ENCODE peak calls at places on chromosomes 1 and 21, in six cellular contexts. E is H9, S is H1, L is IMR-90, V is mesendoderm, J is mesenchymal stem cell. B is an unnamed sample.

GRCh38 chr1:221760895-221761294 is 19.0 kb upstream of the DUSP10 start:
- DNase-seq in V (no peak), E (no peak), S (no peak), J (no peak), L (no peak), B (no peak)

GRCh38 chr21:38470762-38471161 is 27.5 kb downstream of the ERG start:
- DNase-seq in E (no peak), V (peak; percentile 29), S (no peak), J (no peak), L (no peak), B (no peak)

GRCh38 chr1:211724711-211725196 is 49.3 kb upstream of the NEK2 start:
- DNase-seq in E (no peak), V (no peak), J (no peak), S (no peak), L (no peak), B (peak; percentile 51)

GRCh38 chr1:17686258-17686657 is 68.9 kb upstream of the ACTL8 start:
- DNase-seq in J (no peak), V (no peak), L (no peak), E (no peak), S (no peak), B (no peak)

GRCh38 chr1:178796013-178796412 is 71.0 kb downstream of the RALGPS2 start:
- DNase-seq in J (no peak), E (no peak), S (no peak), V (no peak), L (no peak), B (no peak)

GRCh38 chr1:246214708-246215504 is 292.2 kb downstream of the SMYD3 start:
- DNase-seq in L (peak; percentile 98), J (peak; percentile 96), E (no peak), S (no peak), V (no peak), B (no peak)

GRCh38 chr1:20470174-20470573 is 15.8 kb downstream of the CAMK2N1 start:
- DNase-seq in J (no peak), E (no peak), V (no peak), L (no peak), S (no peak), B (no peak)

GRCh38 chr21:28099296-28099695 is 893.4 kb downstream of the LTN1 start:
- DNase-seq in J (peak; percentile 8), S (no peak), L (peak; percentile 10), V (no peak), E (no peak), B (no peak)

GRCh38 chr1:15350551-15351200 is 59.0 kb upstream of the EFHD2 start:
- DNase-seq in S (no peak), L (no peak), V (no peak), J (no peak), E (no peak), B (no peak)

GRCh38 chr1:231236131-231236571 is 4.9 kb upstream of the GNPAT start:
- DNase-seq in V (no peak), E (no peak), J (no peak), L (no peak), S (no peak), B (no peak)

GRCh38 chr1:201119206-201119814 is 7.1 kb upstream of the CACNA1S start:
- DNase-seq in E (peak; percentile 80), L (peak; percentile 36), V (peak; percentile 74), J (peak; percentile 47), S (peak; percentile 81), B (peak; percentile 39)

GRCh38 chr1:169529068-169529642 is 43.4 kb upstream of the SLC19A2 start:
- DNase-seq in V (peak; percentile 99), E (peak; percentile 74), J (no peak), L (no peak), S (peak; percentile 52), B (peak; percentile 12)

GRCh38 chr1:61741682-61742619 is at the start of gene PATJ:
- DNase-seq in V (peak; percentile 82), S (peak; percentile 89), L (peak; percentile 4), J (no peak), E (peak; percentile 92), B (peak; percentile 27)

GRCh38 chr1:241640149-241640866 is at the start of the genes CHML and OPN3:
- DNase-seq in E (peak; percentile 93), S (peak; percentile 95), J (peak; percentile 84), L (peak; percentile 79), V (peak; percentile 92), B (peak; percentile 87)

GRCh38 chr1:172460901-172461315 is 17.0 kb upstream of the PIGC start:
- DNase-seq in L (no peak), E (no peak), V (no peak), S (no peak), J (no peak), B (peak; percentile 51)

GRCh38 chr1:219120625-219121544 is 52.8 kb upstream of the LYPLAL1 start:
- DNase-seq in J (no peak), S (no peak), L (peak; percentile 91), V (no peak), E (no peak), B (no peak)

GRCh38 chr1:100443739-100444571 is 91.6 kb downstream of the CDC14A start:
- DNase-seq in J (peak; percentile 32), E (no peak), L (peak; percentile 86), V (peak; percentile 38), S (no peak), B (no peak)

GRCh38 chr1:97820470-97821188 is 100.2 kb downstream of the DPYD start:
- DNase-seq in L (peak; percentile 58), V (peak; percentile 32), S (no peak), E (no peak), J (peak; percentile 57), B (no peak)

GRCh38 chr1:108592030-108592759 is 32.3 kb downstream of the EEIG2 start:
- DNase-seq in J (peak; percentile 63), V (no peak), E (no peak), L (no peak), S (no peak), B (no peak)

GRCh38 chr1:77881099-77881498 is 7.3 kb upstream of the NEXN start:
- DNase-seq in S (no peak), J (no peak), L (no peak), E (no peak), V (no peak), B (no peak)

GRCh38 chr1:6157528-6158174 is 22.5 kb downstream of the CHD5 start:
- DNase-seq in L (peak; percentile 47), E (no peak), S (no peak), J (peak; percentile 31), V (peak; percentile 79), B (no peak)

DNA sequence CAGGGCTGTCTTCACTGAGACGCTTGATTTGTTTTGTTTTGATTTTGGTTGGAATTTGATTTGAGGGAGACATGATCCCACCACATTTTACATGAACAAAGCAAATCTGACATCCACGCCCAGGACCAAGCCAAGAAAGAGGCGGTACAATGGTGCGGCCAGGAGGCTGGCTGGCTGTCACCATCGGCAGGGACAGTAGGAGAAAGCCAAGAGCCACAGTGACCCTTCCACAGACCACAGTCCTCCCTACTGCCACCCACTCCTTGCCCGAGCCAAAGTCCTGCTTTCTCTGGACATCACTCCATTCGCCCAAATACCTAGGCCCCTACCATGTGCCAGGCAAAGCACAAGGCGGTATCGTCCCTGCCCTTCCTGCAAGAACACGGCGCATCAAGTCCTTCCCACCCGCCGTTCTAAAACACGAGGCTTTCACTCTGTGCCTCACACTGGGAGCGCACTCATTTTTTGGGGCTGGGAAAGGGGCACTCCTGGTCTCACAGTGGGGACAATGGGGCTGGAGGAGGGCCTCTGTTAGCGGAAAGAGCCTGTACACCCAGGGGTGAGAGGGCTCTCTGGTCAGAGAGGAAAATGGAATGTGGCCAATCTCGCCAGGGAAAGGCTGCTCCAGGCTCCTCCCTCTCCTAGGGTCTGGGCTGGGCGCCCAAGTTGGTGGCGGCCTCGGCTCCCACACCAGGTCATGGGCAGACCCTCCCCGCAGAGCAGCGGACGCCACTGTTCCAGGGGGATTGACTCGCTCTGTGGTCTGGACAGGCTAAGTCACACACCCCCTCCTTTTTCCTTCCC is 26.5 kb downstream of the SSBP3 start:
- DNase-seq in J (no peak), E (no peak), S (no peak), V (no peak), L (peak; percentile 22), B (no peak)
- H3K9ac ChIP-seq in J (no peak overlapping the region), E (no peak overlapping the region), S (no peak overlapping the region), V (peak overlapping the region; percentile 33), L (no peak overlapping the region), B (no peak overlapping the region)

GRCh38 chr1:64315402-64315801 is 112.0 kb downstream of the UBE2U start:
- DNase-seq in L (no peak), J (no peak), E (no peak), V (no peak), S (no peak), B (no peak)

GRCh38 chr1:64309468-64309867 is 106.0 kb downstream of the UBE2U start:
- DNase-seq in S (no peak), J (no peak), V (no peak), L (no peak), E (no peak), B (no peak)

GRCh38 chr1:64308856-64309255 is 105.4 kb downstream of the UBE2U start:
- DNase-seq in V (peak; percentile 53), L (no peak), E (no peak), S (no peak), J (no peak), B (no peak)

GRCh38 chr1:64318428-64318827 is 115.0 kb downstream of the UBE2U start:
- DNase-seq in E (no peak), J (no peak), S (no peak), L (no peak), V (no peak), B (no peak)

GRCh38 chr1:64312431-64312830 is 109.0 kb downstream of the UBE2U start:
- DNase-seq in S (no peak), V (no peak), L (no peak), J (no peak), E (peak; percentile 36), B (no peak)
- H2BK15ac ChIP-seq in S (no peak overlapping the region), V (no peak overlapping the region), L (no peak overlapping the region), J (no peak overlapping the region), E (no peak overlapping the region), B (no peak overlapping the region)

DNA sequence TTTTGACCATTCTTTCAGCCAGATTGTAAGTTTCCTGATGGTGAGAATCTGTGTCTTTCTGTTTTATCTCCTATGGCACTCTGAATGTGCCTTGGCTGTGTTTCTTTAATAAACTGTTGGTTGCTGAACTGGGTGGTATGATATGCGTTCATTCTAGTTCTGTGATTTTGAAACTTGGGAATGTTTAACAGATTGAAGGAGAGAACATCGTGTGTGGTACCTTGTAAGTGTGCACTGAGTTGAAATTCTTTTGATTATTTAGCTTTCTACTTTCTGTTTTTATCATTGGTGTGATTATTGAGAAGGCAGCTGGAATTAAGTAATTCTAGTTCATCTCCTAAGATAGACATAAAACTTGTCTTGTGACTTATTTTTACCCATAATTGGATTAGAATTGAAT is 4.6 kb downstream of the BACH1 start:
- DNase-seq in S (no peak), V (no peak), J (no peak), E (no peak), L (no peak), B (no peak)
- H3K4me2 ChIP-seq in S (no peak overlapping the region), V (no peak overlapping the region), J (no peak overlapping the region), E (no peak overlapping the region), L (peak overlapping the region; percentile 67), B (no peak overlapping the region)

GRCh38 chr1:32337855-32338636 is 2.0 kb upstream of the MARCKSL1 start:
- DNase-seq in S (no peak), L (peak; percentile 31), J (no peak), V (no peak), E (no peak), B (no peak)

GRCh38 chr1:32336963-32337675 is 1.1 kb upstream of the MARCKSL1 start:
- DNase-seq in J (peak; percentile 60), E (no peak), S (no peak), L (peak; percentile 47), V (no peak), B (no peak)

GRCh38 chr1:32339363-32339978 is 3.4 kb upstream of the MARCKSL1 start:
- DNase-seq in V (no peak), E (no peak), L (peak; percentile 86), S (no peak), J (peak; percentile 92), B (no peak)

GRCh38 chr1:32335951-32336867 is at the start of gene MARCKSL1:
- DNase-seq in E (peak; percentile 84), S (peak; percentile 94), J (peak; percentile 76), V (peak; percentile 84), L (peak; percentile 55), B (peak; percentile 86)

GRCh38 chr1:32338637-32339145 is 2.7 kb upstream of the MARCKSL1 start:
- DNase-seq in L (no peak), V (no peak), J (no peak), E (no peak), S (no peak), B (no peak)
- H3K9ac ChIP-seq in L (no peak overlapping the region), V (no peak overlapping the region), J (no peak overlapping the region), E (no peak overlapping the region), S (no peak overlapping the region), B (no peak overlapping the region)